ENCODE peak calls at places on chromosomes 3 and 15, in eight cellular contexts. A is epithelial cell of esophagus; K is mesothelial cell of epicardium; B is CD8-positive, alpha-beta T cell; I is DMS153; W is T-cell; S is ecto neural progenitor cell; V is astrocyte of the spinal cord. O is an unnamed sample.

GRCh38 chr15:38930851-38931572 is 366.4 kb upstream of the RASGRP1 start:
- DNase-seq in K (no peak), W (no peak), A (no peak), I (no peak), V (peak), B (no peak), S (no peak), O (no peak)

GRCh38 chr3:165742351-165742750 is 94.9 kb downstream of the BCHE start:
- DNase-seq in S (no peak), K (no peak), A (peak), I (no peak), V (no peak), B (no peak), W (no peak), O (no peak)

GRCh38 chr3:193572426-193572908 is 17.8 kb upstream of the ATP13A4 start:
- DNase-seq in V (peak), W (peak), I (peak), K (no peak), A (peak), B (peak), S (peak), O (no peak)

GRCh38 chr3:161263057-161263456 is 41.9 kb downstream of the NMD3 start:
- DNase-seq in I (no peak), S (no peak), A (peak), K (no peak), B (no peak), W (no peak), V (peak), O (no peak)

GRCh38 chr3:75978686-75979085 is 193.3 kb upstream of the ZNF717 start:
- DNase-seq in S (no peak), A (no peak), K (no peak), V (no peak), B (no peak), W (no peak), I (no peak), O (no peak)

GRCh38 chr3:73508330-73508954 is 116.3 kb downstream of the PDZRN3 start:
- DNase-seq in V (peak), I (peak), S (no peak), K (no peak), A (peak), B (no peak), W (no peak), O (no peak)

GRCh38 chr15:80856400-80856799 is 77.2 kb downstream of the CEMIP start:
- DNase-seq in K (no peak), S (no peak), B (no peak), W (no peak), A (peak), I (no peak), V (no peak), O (no peak)

GRCh38 chr3:64563776-64564175 is 124.0 kb downstream of the ADAMTS9 start:
- DNase-seq in I (no peak), V (peak), S (no peak), W (no peak), A (no peak), K (no peak), B (no peak), O (no peak)

GRCh38 chr3:196997311-196997710 is 28.7 kb upstream of the PIGZ start:
- DNase-seq in K (no peak), I (no peak), A (no peak), B (no peak), W (no peak), V (no peak), S (no peak), O (no peak)

GRCh38 chr15:29533667-29534066 is 264.0 kb upstream of the NSMCE3 start:
- DNase-seq in K (no peak), V (no peak), I (no peak), S (no peak), W (no peak), A (no peak), B (no peak), O (no peak)

GRCh38 chr15:51499379-51499976 is 123.1 kb downstream of the DMXL2 start:
- DNase-seq in W (no peak), K (no peak), S (no peak), V (peak), B (no peak), A (peak), I (no peak), O (peak)

GRCh38 chr3:184110316-184110725 is 13.5 kb downstream of the HTR3E start:
- DNase-seq in W (no peak), V (peak), B (no peak), I (no peak), A (peak), S (no peak), K (no peak), O (no peak)

GRCh38 chr3:23662079-23662617 is 143.6 kb upstream of the UBE2E1 start:
- DNase-seq in V (no peak), K (no peak), B (no peak), I (no peak), W (no peak), A (no peak), S (no peak), O (no peak)

GRCh38 chr3:126146525-126147146 is 33.8 kb downstream of the ALDH1L1 start:
- DNase-seq in I (no peak), A (no peak), K (no peak), B (no peak), W (no peak), S (peak), V (no peak), O (no peak)

GRCh38 chr3:160205606-160206005 is 19.6 kb upstream of the C3orf80 start:
- DNase-seq in K (no peak), A (no peak), W (no peak), S (no peak), I (no peak), V (no peak), B (no peak), O (no peak)

GRCh38 chr15:85742186-85742751 is 52.5 kb downstream of the KLHL25 start:
- DNase-seq in I (no peak), K (no peak), W (no peak), V (peak), S (no peak), B (no peak), A (no peak), O (no peak)

O was measured in LNCaP clone FGC.